ENCODE peak calls at places on chromosomes 4 and X, in seven cellular contexts. X, J, E, O, U, T and H are unnamed samples.

GRCh38 chr4:169881769-169882168 is 124.0 kb upstream of the HPF1 start:
- DNase-seq in X (no peak), J (no peak), E (no peak), O (no peak), U (no peak), T (no peak), H (no peak)

GRCh38 chr4:144451771-144452170 is 194.2 kb upstream of the HHIP start:
- DNase-seq in X (no peak), J (no peak), E (no peak), O (no peak), U (no peak), T (no peak), H (no peak)

GRCh38 chrX:48470110-48470832 is at the start of gene SLC38A5:
- DNase-seq in X (no peak), J (no peak), E (no peak), O (no peak), U (no peak), T (no peak), H (no peak)

GRCh38 chr4:7390366-7390765 is 44.4 kb downstream of the PSAPL1 start:
- DNase-seq in X (no peak), J (no peak), E (peak; percentile 18), O (no peak), U (no peak), T (no peak), H (no peak)

GRCh38 chr4:108622828-108623227 is 2.5 kb downstream of the RPL34 start:
- DNase-seq in X (no peak), J (no peak), E (no peak), O (no peak), U (no peak), T (no peak), H (no peak)

GRCh38 chr4:182206266-182206665 is 36.9 kb upstream of the TENM3 start:
- DNase-seq in X (no peak), J (no peak), E (no peak), O (no peak), U (no peak), T (no peak), H (no peak)

GRCh38 chrX:36019164-36019563 is 99.6 kb downstream of the CFAP47 start:
- DNase-seq in X (no peak), J (no peak), E (no peak), O (no peak), U (no peak), T (no peak), H (no peak)

GRCh38 chrX:115592997-115593734 is 32.2 kb downstream of the PLS3 start:
- DNase-seq in X (no peak), J (no peak), E (no peak), O (no peak), U (no peak), T (no peak), H (no peak)

GRCh38 chr4:71545168-71545567 is 206.3 kb downstream of the SLC4A4 start:
- DNase-seq in X (no peak), J (no peak), E (no peak), O (no peak), U (no peak), T (peak; percentile 11), H (no peak)

GRCh38 chrX:81377329-81377728 is 175.4 kb downstream of the SH3BGRL start:
- DNase-seq in X (no peak), J (no peak), E (no peak), O (no peak), U (no peak), T (peak; percentile 21), H (no peak)

GRCh38 chr4:76969941-76970529 is 20.5 kb downstream of the SEPTIN11 start:
- DNase-seq in X (no peak), J (no peak), E (no peak), O (no peak), U (no peak), T (no peak), H (no peak)

GRCh38 chr4:1544861-1545275 is 138.6 kb upstream of the NKX1-1 start:
- DNase-seq in X (no peak), J (no peak), E (no peak), O (peak; percentile 46), U (no peak), T (no peak), H (no peak)

GRCh38 chr4:16579866-16580265 is 318.6 kb downstream of the LDB2 start:
- DNase-seq in X (no peak), J (no peak), E (no peak), O (no peak), U (no peak), T (no peak), H (no peak)

GRCh38 chr4:39342731-39343130 is 23.4 kb downstream of the RFC1 start:
- DNase-seq in X (no peak), J (no peak), E (no peak), O (no peak), U (no peak), T (no peak), H (no peak)

GRCh38 chrX:56963377-56963776 is 32.0 kb downstream of the SPIN3 start:
- DNase-seq in X (peak; percentile 42), J (no peak), E (no peak), O (no peak), U (no peak), T (no peak), H (peak; percentile 39)

GRCh38 chrX:13485167-13485566 is 84.2 kb upstream of the EGFL6 start:
- DNase-seq in X (no peak), J (no peak), E (no peak), O (no peak), U (no peak), T (no peak), H (no peak)

GRCh38 chr4:159235779-159236368 is 133.0 kb downstream of the RAPGEF2 start:
- DNase-seq in X (no peak), J (no peak), E (no peak), O (no peak), U (no peak), T (no peak), H (no peak)

GRCh38 chr4:40621592-40622512 is 7.8 kb downstream of the RBM47 start:
- DNase-seq in X (no peak), J (no peak), E (peak; percentile 82), O (no peak), U (no peak), T (no peak), H (no peak)

GRCh38 chr4:174697164-174697563 is 131.9 kb downstream of the GLRA3 start:
- DNase-seq in X (no peak), J (no peak), E (no peak), O (no peak), U (no peak), T (no peak), H (no peak)